ENCODE peak calls at places on chromosome 12, in four cellular contexts. One of them, this sample, is unnamed.

GRCh38 chr12:48854488-48854887 is 2.5 kb upstream of the DDX23 start:
- DNase-seq in body of pancreas: no peak
- DNase-seq in heart left ventricle: no peak
- DNase-seq in testis: no peak
- DNase-seq in this sample: no peak

GRCh38 chr12:6076340-6076739 is 48.1 kb downstream of the VWF start:
- DNase-seq in heart left ventricle: no peak
- DNase-seq in body of pancreas: no peak
- DNase-seq in testis: no peak
- DNase-seq in this sample: no peak

GRCh38 chr12:95440401-95440800 is 33.6 kb upstream of the METAP2 start:
- DNase-seq in heart left ventricle: no peak
- DNase-seq in testis: no peak
- DNase-seq in body of pancreas: no peak
- DNase-seq in this sample: no peak

GRCh38 chr12:67925551-67925950 is 63.7 kb upstream of the IFNG-AS1 start:
- DNase-seq in body of pancreas: no peak
- DNase-seq in heart left ventricle: no peak
- DNase-seq in testis: no peak
- DNase-seq in this sample: no peak

GRCh38 chr12:46983959-46984833 is 95.2 kb upstream of the PCED1B start:
- DNase-seq in testis: peak; percentile 51
- DNase-seq in body of pancreas: no peak
- DNase-seq in heart left ventricle: no peak
- DNase-seq in this sample: no peak

GRCh38 chr12:65051196-65051595 is 69.9 kb downstream of the WIF1 start:
- DNase-seq in heart left ventricle: no peak
- DNase-seq in testis: no peak
- DNase-seq in body of pancreas: no peak
- DNase-seq in this sample: no peak

GRCh38 chr12:90940872-90941499 is 14.0 kb downstream of the CCER1 start:
- DNase-seq in heart left ventricle: no peak
- DNase-seq in testis: no peak
- DNase-seq in body of pancreas: no peak
- DNase-seq in this sample: no peak

GRCh38 chr12:108375986-108376663 is 37.0 kb upstream of the CMKLR1 start:
- DNase-seq in testis: no peak
- DNase-seq in heart left ventricle: no peak
- DNase-seq in body of pancreas: no peak
- DNase-seq in this sample: no peak

GRCh38 chr12:47328831-47329545 is 249.2 kb upstream of the AMIGO2 start:
- DNase-seq in heart left ventricle: no peak
- DNase-seq in testis: no peak
- DNase-seq in body of pancreas: no peak
- DNase-seq in this sample: no peak

GRCh38 chr12:13163868-13164267 is 32.7 kb upstream of the EMP1 start:
- DNase-seq in heart left ventricle: no peak
- DNase-seq in body of pancreas: no peak
- DNase-seq in testis: no peak
- DNase-seq in this sample: no peak

GRCh38 chr12:85367886-85368385 is 87.9 kb downstream of the ALX1 start:
- DNase-seq in heart left ventricle: no peak
- DNase-seq in body of pancreas: no peak
- DNase-seq in testis: no peak
- DNase-seq in this sample: no peak

GRCh38 chr12:54879132-54879531 is 24.8 kb downstream of the MUCL1 start:
- DNase-seq in heart left ventricle: no peak
- DNase-seq in testis: no peak
- DNase-seq in body of pancreas: no peak
- DNase-seq in this sample: no peak

GRCh38 chr12:114414866-114415524 is 9.1 kb upstream of the TBX5 start:
- DNase-seq in testis: no peak
- DNase-seq in heart left ventricle: no peak
- DNase-seq in body of pancreas: no peak
- DNase-seq in this sample: no peak
- TF ChIP-seq POLR2A in testis: no peak
- TF ChIP-seq POLR2A in heart left ventricle: no peak
- TF ChIP-seq POLR2A in body of pancreas: no peak
- TF ChIP-seq POLR2A in this sample: no peak

DNA sequence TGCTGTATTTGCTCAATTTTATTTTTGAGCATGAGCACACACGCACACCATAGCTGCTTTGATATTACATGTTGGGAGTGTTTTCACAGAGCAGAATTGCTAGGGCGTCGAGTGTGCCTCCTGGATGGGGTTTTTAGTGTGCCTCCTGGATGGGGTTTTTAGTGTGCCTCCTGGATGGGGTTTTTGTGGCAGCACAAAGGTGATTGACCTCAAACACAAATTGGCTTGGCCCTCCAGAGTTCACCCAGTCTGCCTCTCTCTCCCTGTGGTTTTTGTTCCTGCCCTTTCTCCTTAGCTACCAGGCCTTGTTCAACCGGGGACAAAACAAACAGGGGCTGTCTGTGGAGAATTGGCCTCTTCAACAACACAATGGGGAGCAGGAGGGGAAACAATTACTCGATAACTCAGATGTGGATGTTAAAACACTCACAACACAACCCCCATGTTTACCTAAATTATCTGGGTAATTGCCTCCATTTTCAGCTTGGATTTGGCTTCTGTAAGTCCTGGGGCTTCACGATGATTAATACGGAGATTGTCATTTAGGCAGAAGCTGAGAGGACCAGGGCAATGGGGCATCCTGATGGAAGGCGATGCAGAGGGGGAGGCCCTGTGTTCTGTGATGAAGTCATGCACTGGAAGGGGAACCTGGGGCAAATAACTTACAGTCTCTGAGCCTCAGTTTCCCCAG is 26.9 kb downstream of the TBX3 start:
- DNase-seq in testis: no peak
- DNase-seq in body of pancreas: no peak
- DNase-seq in heart left ventricle: no peak
- DNase-seq in this sample: no peak
- H3K4me3 ChIP-seq in testis: no peak overlapping the region
- H3K4me3 ChIP-seq in body of pancreas: no peak overlapping the region
- H3K4me3 ChIP-seq in heart left ventricle: no peak overlapping the region
- H3K4me3 ChIP-seq in this sample: no peak overlapping the region

GRCh38 chr12:22625671-22626251 is 790 bp downstream of the ETNK1 start:
- DNase-seq in testis: peak; percentile 67
- DNase-seq in body of pancreas: peak; percentile 28
- DNase-seq in heart left ventricle: no peak
- DNase-seq in this sample: no peak
- TF ChIP-seq POLR2A in testis: no peak
- TF ChIP-seq POLR2A in body of pancreas: no peak
- TF ChIP-seq POLR2A in heart left ventricle: no peak
- TF ChIP-seq POLR2A in this sample: no peak

GRCh38 chr12:113299619-113300237 is 35.2 kb downstream of the SLC8B1 start:
- DNase-seq in heart left ventricle: peak; percentile 86
- DNase-seq in testis: peak; percentile 46
- DNase-seq in body of pancreas: peak; percentile 46
- DNase-seq in this sample: no peak
- H3K4me3 ChIP-seq in heart left ventricle: no peak overlapping the region
- H3K4me3 ChIP-seq in testis: no peak overlapping the region
- H3K4me3 ChIP-seq in body of pancreas: no peak overlapping the region
- H3K4me3 ChIP-seq in this sample: no peak overlapping the region

GRCh38 chr12:132734206-132734605 is 23.6 kb downstream of the PGAM5 start:
- DNase-seq in body of pancreas: no peak
- DNase-seq in heart left ventricle: no peak
- DNase-seq in testis: no peak
- DNase-seq in this sample: no peak
- TF ChIP-seq POLR2A in body of pancreas: no peak
- TF ChIP-seq POLR2A in heart left ventricle: no peak
- TF ChIP-seq POLR2A in testis: no peak
- TF ChIP-seq POLR2A in this sample: no peak

GRCh38 chr12:114700392-114701103 is 16.6 kb upstream of the TBX3 start:
- DNase-seq in body of pancreas: no peak
- DNase-seq in testis: no peak
- DNase-seq in heart left ventricle: no peak
- DNase-seq in this sample: no peak

GRCh38 chr12:114701104-114701414 is 17.1 kb upstream of the TBX3 start:
- DNase-seq in heart left ventricle: no peak
- DNase-seq in body of pancreas: no peak
- DNase-seq in testis: no peak
- DNase-seq in this sample: no peak

GRCh38 chr12:114703060-114703493 is 19.1 kb upstream of the TBX3 start:
- DNase-seq in heart left ventricle: no peak
- DNase-seq in body of pancreas: no peak
- DNase-seq in testis: no peak
- DNase-seq in this sample: no peak

GRCh38 chr12:114701553-114701952 is 17.6 kb upstream of the TBX3 start:
- DNase-seq in heart left ventricle: no peak
- DNase-seq in body of pancreas: no peak
- DNase-seq in testis: no peak
- DNase-seq in this sample: no peak

DNA sequence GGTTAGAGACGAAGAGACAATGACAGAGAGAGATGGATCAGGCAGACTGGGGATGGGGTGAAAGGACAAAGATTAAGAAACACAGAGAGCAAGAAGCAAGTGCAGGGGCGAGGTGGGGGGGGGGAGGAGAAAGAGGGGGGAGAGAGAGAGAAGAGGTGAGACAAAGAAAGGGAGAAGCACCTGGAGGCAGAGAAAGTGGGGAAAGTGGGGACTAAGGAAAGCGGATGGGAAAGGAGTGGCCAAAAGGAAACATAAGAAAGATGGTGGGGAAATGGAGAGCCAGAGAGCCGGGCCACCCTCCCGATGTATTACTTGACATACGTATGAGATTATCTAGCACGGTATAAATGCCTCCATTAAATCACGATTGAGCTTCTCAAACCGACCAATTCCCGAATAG is 18.5 kb upstream of the TBX3 start:
- DNase-seq in heart left ventricle: no peak
- DNase-seq in body of pancreas: no peak
- DNase-seq in testis: no peak
- DNase-seq in this sample: no peak
- H3K4me3 ChIP-seq in heart left ventricle: no peak overlapping the region
- H3K4me3 ChIP-seq in body of pancreas: no peak overlapping the region
- H3K4me3 ChIP-seq in testis: no peak overlapping the region
- H3K4me3 ChIP-seq in this sample: no peak overlapping the region

DNA sequence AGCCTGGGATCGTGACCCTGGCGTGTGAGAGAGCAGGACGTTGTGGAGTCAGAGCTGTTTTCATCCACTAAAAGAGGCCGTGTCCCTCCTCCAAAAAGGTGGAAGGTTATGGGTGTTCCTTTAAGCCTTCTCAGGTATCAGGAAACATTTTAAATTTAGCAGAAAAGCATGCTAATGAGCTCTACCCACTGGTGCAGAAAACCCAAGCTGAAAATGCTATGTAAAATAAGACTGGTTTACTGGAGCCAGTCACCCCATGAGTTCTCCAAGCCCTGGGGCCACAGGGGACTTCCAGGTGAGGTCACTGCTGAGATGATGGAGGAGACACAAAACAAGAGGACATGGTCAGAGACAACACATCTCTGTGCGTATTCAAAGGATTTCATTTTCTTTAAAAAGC is 14.0 kb downstream of the PRKAB1 start:
- DNase-seq in body of pancreas: no peak
- DNase-seq in testis: no peak
- DNase-seq in heart left ventricle: no peak
- DNase-seq in this sample: no peak
- TF ChIP-seq POLR2A in body of pancreas: no peak
- TF ChIP-seq POLR2A in testis: no peak
- TF ChIP-seq POLR2A in heart left ventricle: no peak
- TF ChIP-seq POLR2A in this sample: no peak

DNA sequence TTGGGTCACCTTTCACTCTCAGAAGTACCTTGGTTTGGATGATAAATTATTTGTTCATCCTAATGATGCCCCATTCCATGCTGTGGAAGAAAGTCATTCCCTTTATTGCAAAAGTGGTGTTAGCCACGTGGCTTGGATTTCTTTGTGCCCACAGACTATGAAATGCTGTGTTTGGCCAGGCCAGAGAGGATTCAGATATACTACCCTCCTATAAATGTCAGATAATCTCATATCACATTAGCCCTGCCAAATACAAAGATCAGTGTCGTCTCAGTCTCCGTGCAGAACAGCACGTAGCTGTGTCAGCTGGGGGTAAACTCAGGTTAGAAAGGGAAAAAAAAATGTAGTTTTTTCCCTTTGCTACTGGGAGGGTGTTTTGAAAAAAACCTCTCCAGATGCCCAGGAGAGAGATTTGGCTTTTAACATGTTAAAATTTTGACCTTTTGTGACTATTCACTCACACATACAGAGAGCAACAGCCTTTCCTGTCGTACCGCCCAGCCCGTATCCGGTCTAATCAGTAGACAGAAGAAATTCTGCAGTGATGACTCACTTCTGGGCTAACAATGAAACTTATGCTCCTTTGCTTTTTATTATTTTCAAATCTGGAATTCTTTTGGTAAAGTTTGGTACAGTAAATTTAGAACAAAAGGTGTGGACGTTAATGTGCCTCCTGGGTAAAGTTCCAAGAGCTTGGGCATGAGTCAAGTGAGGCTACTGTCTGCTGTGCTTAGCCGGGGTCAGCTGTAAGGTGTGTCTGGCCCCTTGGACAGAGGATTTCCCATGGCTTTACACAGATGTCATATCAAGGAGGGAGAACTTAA is 8.5 kb upstream of the PTPRB start:
- DNase-seq in body of pancreas: peak; percentile 25
- DNase-seq in heart left ventricle: peak; percentile 69
- DNase-seq in testis: no peak
- DNase-seq in this sample: peak; percentile 82
- H3K4me3 ChIP-seq in body of pancreas: no peak overlapping the region
- H3K4me3 ChIP-seq in heart left ventricle: no peak overlapping the region
- H3K4me3 ChIP-seq in testis: no peak overlapping the region
- H3K4me3 ChIP-seq in this sample: no peak overlapping the region

GRCh38 chr12:89354630-89354931 is 2.3 kb upstream of the DUSP6 start:
- DNase-seq in heart left ventricle: no peak
- DNase-seq in testis: no peak
- DNase-seq in body of pancreas: no peak
- DNase-seq in this sample: no peak
- TF ChIP-seq POLR2A in heart left ventricle: no peak
- TF ChIP-seq POLR2A in testis: no peak
- TF ChIP-seq POLR2A in body of pancreas: no peak
- TF ChIP-seq POLR2A in this sample: no peak